ENCODE peak calls at places on chromosomes 11 and 22, in eight cellular contexts. One of them, this sample, is unnamed.

GRCh38 chr11:32893091-32893946 is 708 bp downstream of the QSER1 start:
- DNase-seq in GM12865: peak
- DNase-seq in CD4-positive, alpha-beta T cell: peak
- DNase-seq in A549: peak
- DNase-seq in neural progenitor cell: peak
- DNase-seq in stomach: peak
- DNase-seq in colonic mucosa: peak
- DNase-seq in testis: peak
- DNase-seq in this sample: peak

GRCh38 chr22:32751065-32751739 is 50.3 kb upstream of the TIMP3 start:
- DNase-seq in A549: no peak
- DNase-seq in GM12865: no peak
- DNase-seq in neural progenitor cell: no peak
- DNase-seq in colonic mucosa: no peak
- DNase-seq in stomach: no peak
- DNase-seq in CD4-positive, alpha-beta T cell: no peak
- DNase-seq in testis: no peak
- DNase-seq in this sample: no peak

GRCh38 chr11:107741044-107741823 is 29.4 kb upstream of the SLN start:
- DNase-seq in neural progenitor cell: peak
- DNase-seq in CD4-positive, alpha-beta T cell: no peak
- DNase-seq in stomach: no peak
- DNase-seq in A549: no peak
- DNase-seq in GM12865: peak
- DNase-seq in testis: no peak
- DNase-seq in colonic mucosa: no peak
- DNase-seq in this sample: no peak

GRCh38 chr11:112942966-112943643 is 18.1 kb upstream of the NCAM1 start:
- DNase-seq in testis: no peak
- DNase-seq in stomach: no peak
- DNase-seq in CD4-positive, alpha-beta T cell: no peak
- DNase-seq in A549: no peak
- DNase-seq in GM12865: no peak
- DNase-seq in neural progenitor cell: no peak
- DNase-seq in colonic mucosa: no peak
- DNase-seq in this sample: no peak

GRCh38 chr22:43142881-43143562 is at the start of gene MCAT:
- DNase-seq in A549: peak
- DNase-seq in testis: peak
- DNase-seq in CD4-positive, alpha-beta T cell: peak
- DNase-seq in neural progenitor cell: peak
- DNase-seq in stomach: peak
- DNase-seq in colonic mucosa: peak
- DNase-seq in GM12865: peak
- DNase-seq in this sample: peak

GRCh38 chr22:48717883-48718817 is 1109.5 kb downstream of the BRD1 start:
- DNase-seq in GM12865: no peak
- DNase-seq in neural progenitor cell: no peak
- DNase-seq in CD4-positive, alpha-beta T cell: no peak
- DNase-seq in A549: no peak
- DNase-seq in colonic mucosa: no peak
- DNase-seq in testis: no peak
- DNase-seq in stomach: no peak
- DNase-seq in this sample: no peak

GRCh38 chr22:49079027-49079725 is 748.5 kb downstream of the BRD1 start:
- DNase-seq in stomach: no peak
- DNase-seq in GM12865: no peak
- DNase-seq in CD4-positive, alpha-beta T cell: peak
- DNase-seq in A549: no peak
- DNase-seq in testis: no peak
- DNase-seq in colonic mucosa: no peak
- DNase-seq in neural progenitor cell: no peak
- DNase-seq in this sample: no peak

GRCh38 chr11:94376841-94377240 is 24.4 kb downstream of the GPR83 start:
- DNase-seq in neural progenitor cell: no peak
- DNase-seq in GM12865: no peak
- DNase-seq in colonic mucosa: no peak
- DNase-seq in testis: no peak
- DNase-seq in CD4-positive, alpha-beta T cell: no peak
- DNase-seq in stomach: no peak
- DNase-seq in A549: no peak
- DNase-seq in this sample: no peak

GRCh38 chr11:71456294-71456693 is 3.3 kb downstream of the NADSYN1 start:
- DNase-seq in stomach: no peak
- DNase-seq in neural progenitor cell: no peak
- DNase-seq in GM12865: no peak
- DNase-seq in testis: no peak
- DNase-seq in A549: no peak
- DNase-seq in colonic mucosa: no peak
- DNase-seq in CD4-positive, alpha-beta T cell: no peak
- DNase-seq in this sample: no peak

GRCh38 chr11:107999759-108000455 is 8.8 kb upstream of the CUL5 start:
- DNase-seq in A549: peak
- DNase-seq in GM12865: peak
- DNase-seq in neural progenitor cell: peak
- DNase-seq in stomach: no peak
- DNase-seq in CD4-positive, alpha-beta T cell: peak
- DNase-seq in testis: no peak
- DNase-seq in colonic mucosa: no peak
- DNase-seq in this sample: no peak

GRCh38 chr11:91872216-91872615 is 352.4 kb upstream of the FAT3 start:
- DNase-seq in colonic mucosa: no peak
- DNase-seq in testis: no peak
- DNase-seq in A549: no peak
- DNase-seq in GM12865: no peak
- DNase-seq in neural progenitor cell: no peak
- DNase-seq in CD4-positive, alpha-beta T cell: no peak
- DNase-seq in stomach: no peak
- DNase-seq in this sample: no peak

GRCh38 chr11:70173018-70173417 is 30.1 kb upstream of the FADD start:
- DNase-seq in testis: no peak
- DNase-seq in A549: no peak
- DNase-seq in GM12865: no peak
- DNase-seq in CD4-positive, alpha-beta T cell: no peak
- DNase-seq in neural progenitor cell: no peak
- DNase-seq in colonic mucosa: no peak
- DNase-seq in stomach: no peak
- DNase-seq in this sample: no peak

GRCh38 chr22:19766506-19767426 is 6.2 kb downstream of the TBX1 start:
- DNase-seq in A549: no peak
- DNase-seq in neural progenitor cell: peak
- DNase-seq in testis: peak
- DNase-seq in GM12865: peak
- DNase-seq in CD4-positive, alpha-beta T cell: peak
- DNase-seq in stomach: peak
- DNase-seq in colonic mucosa: peak
- DNase-seq in this sample: peak
- TF ChIP-seq CTCF in A549: no peak
- TF ChIP-seq CTCF in neural progenitor cell: peak
- TF ChIP-seq CTCF in testis: no peak
- TF ChIP-seq CTCF in GM12865: peak
- TF ChIP-seq CTCF in CD4-positive, alpha-beta T cell: no peak
- TF ChIP-seq CTCF in stomach: no peak
- TF ChIP-seq CTCF in colonic mucosa: no peak
- TF ChIP-seq CTCF in this sample: no peak

GRCh38 chr11:129930306-129930705 is 34.9 kb upstream of the NFRKB start:
- DNase-seq in GM12865: no peak
- DNase-seq in neural progenitor cell: no peak
- DNase-seq in stomach: no peak
- DNase-seq in CD4-positive, alpha-beta T cell: no peak
- DNase-seq in colonic mucosa: no peak
- DNase-seq in testis: no peak
- DNase-seq in A549: no peak
- DNase-seq in this sample: no peak

GRCh38 chr11:129933262-129933661 is 37.9 kb upstream of the NFRKB start:
- DNase-seq in A549: no peak
- DNase-seq in neural progenitor cell: no peak
- DNase-seq in stomach: no peak
- DNase-seq in testis: no peak
- DNase-seq in colonic mucosa: no peak
- DNase-seq in GM12865: no peak
- DNase-seq in CD4-positive, alpha-beta T cell: no peak
- DNase-seq in this sample: no peak

GRCh38 chr11:129930743-129931142 is 35.4 kb upstream of the NFRKB start:
- DNase-seq in neural progenitor cell: no peak
- DNase-seq in A549: no peak
- DNase-seq in testis: no peak
- DNase-seq in CD4-positive, alpha-beta T cell: no peak
- DNase-seq in GM12865: no peak
- DNase-seq in stomach: no peak
- DNase-seq in colonic mucosa: no peak
- DNase-seq in this sample: no peak

GRCh38 chr11:129933866-129934265 is 38.5 kb upstream of the NFRKB start:
- DNase-seq in CD4-positive, alpha-beta T cell: no peak
- DNase-seq in GM12865: no peak
- DNase-seq in colonic mucosa: no peak
- DNase-seq in stomach: no peak
- DNase-seq in A549: no peak
- DNase-seq in testis: peak
- DNase-seq in neural progenitor cell: no peak
- DNase-seq in this sample: no peak

DNA sequence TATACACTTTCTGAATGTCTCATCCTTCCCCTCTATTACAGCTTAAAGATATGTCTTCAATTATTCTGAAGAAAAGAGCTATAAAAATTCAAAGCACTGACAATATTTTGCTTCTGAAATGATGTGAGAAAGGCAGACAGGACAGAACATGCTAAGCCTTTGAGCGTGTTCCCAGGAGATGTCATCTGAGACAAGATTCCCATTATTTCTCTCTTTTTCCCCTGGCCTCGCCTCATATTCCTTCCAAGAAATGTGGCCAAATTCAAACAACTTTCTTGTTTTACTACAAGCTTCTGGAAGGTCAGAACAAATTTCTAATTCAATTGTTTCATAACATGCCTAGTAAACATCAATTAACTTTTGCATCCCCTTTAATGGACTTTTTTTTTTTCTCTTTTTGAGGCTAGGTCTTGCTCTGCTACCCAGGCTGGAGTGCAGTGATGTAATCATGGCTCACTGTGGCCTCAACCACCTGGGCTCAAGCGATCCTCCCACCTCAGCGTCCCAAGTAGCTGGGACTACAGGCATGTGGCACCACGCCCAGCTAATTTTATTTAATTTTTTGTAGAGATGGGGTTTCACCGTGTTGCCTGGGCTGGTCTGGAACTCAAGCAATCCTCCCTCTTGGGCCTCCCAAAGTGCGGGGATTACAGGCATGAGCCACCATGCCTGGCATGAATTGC is 37.1 kb upstream of the NFRKB start:
- DNase-seq in GM12865: no peak
- DNase-seq in A549: no peak
- DNase-seq in neural progenitor cell: no peak
- DNase-seq in colonic mucosa: no peak
- DNase-seq in stomach: no peak
- DNase-seq in testis: no peak
- DNase-seq in CD4-positive, alpha-beta T cell: no peak
- DNase-seq in this sample: no peak
- TF ChIP-seq CTCF in GM12865: no peak
- TF ChIP-seq CTCF in A549: no peak
- TF ChIP-seq CTCF in neural progenitor cell: no peak
- TF ChIP-seq CTCF in colonic mucosa: no peak
- TF ChIP-seq CTCF in stomach: no peak
- TF ChIP-seq CTCF in testis: no peak
- TF ChIP-seq CTCF in CD4-positive, alpha-beta T cell: no peak
- TF ChIP-seq CTCF in this sample: no peak

GRCh38 chr22:24156146-24156914 is 25.0 kb upstream of the SUSD2 start:
- DNase-seq in colonic mucosa: peak
- DNase-seq in neural progenitor cell: peak
- DNase-seq in testis: peak
- DNase-seq in A549: no peak
- DNase-seq in CD4-positive, alpha-beta T cell: peak
- DNase-seq in GM12865: peak
- DNase-seq in stomach: peak
- DNase-seq in this sample: peak

GRCh38 chr22:24154826-24155225 is 26.5 kb upstream of the SUSD2 start:
- DNase-seq in stomach: no peak
- DNase-seq in neural progenitor cell: no peak
- DNase-seq in CD4-positive, alpha-beta T cell: no peak
- DNase-seq in testis: no peak
- DNase-seq in GM12865: no peak
- DNase-seq in A549: no peak
- DNase-seq in colonic mucosa: no peak
- DNase-seq in this sample: no peak

GRCh38 chr22:24156915-24157782 is 24.1 kb upstream of the SUSD2 start:
- DNase-seq in A549: peak
- DNase-seq in neural progenitor cell: peak
- DNase-seq in stomach: peak
- DNase-seq in GM12865: peak
- DNase-seq in colonic mucosa: peak
- DNase-seq in testis: peak
- DNase-seq in CD4-positive, alpha-beta T cell: peak
- DNase-seq in this sample: peak

GRCh38 chr22:24153959-24154358 is 27.3 kb upstream of the SUSD2 start:
- DNase-seq in CD4-positive, alpha-beta T cell: no peak
- DNase-seq in neural progenitor cell: no peak
- DNase-seq in GM12865: no peak
- DNase-seq in A549: no peak
- DNase-seq in colonic mucosa: no peak
- DNase-seq in testis: no peak
- DNase-seq in stomach: no peak
- DNase-seq in this sample: no peak

GRCh38 chr22:24155597-24156145 is 25.6 kb upstream of the SUSD2 start:
- DNase-seq in neural progenitor cell: peak
- DNase-seq in testis: peak
- DNase-seq in stomach: peak
- DNase-seq in colonic mucosa: peak
- DNase-seq in A549: peak
- DNase-seq in CD4-positive, alpha-beta T cell: peak
- DNase-seq in GM12865: peak
- DNase-seq in this sample: peak
- TF ChIP-seq CTCF in neural progenitor cell: peak
- TF ChIP-seq CTCF in testis: peak
- TF ChIP-seq CTCF in stomach: no peak
- TF ChIP-seq CTCF in colonic mucosa: peak
- TF ChIP-seq CTCF in A549: peak
- TF ChIP-seq CTCF in CD4-positive, alpha-beta T cell: peak
- TF ChIP-seq CTCF in GM12865: peak
- TF ChIP-seq CTCF in this sample: peak

GRCh38 chr11:133399855-133400625 is 132.3 kb downstream of the OPCML start:
- DNase-seq in neural progenitor cell: no peak
- DNase-seq in testis: no peak
- DNase-seq in CD4-positive, alpha-beta T cell: no peak
- DNase-seq in colonic mucosa: no peak
- DNase-seq in GM12865: no peak
- DNase-seq in stomach: no peak
- DNase-seq in A549: no peak
- DNase-seq in this sample: no peak

GRCh38 chr11:133408402-133408801 is 123.9 kb downstream of the OPCML start:
- DNase-seq in colonic mucosa: no peak
- DNase-seq in A549: no peak
- DNase-seq in stomach: no peak
- DNase-seq in CD4-positive, alpha-beta T cell: no peak
- DNase-seq in testis: no peak
- DNase-seq in neural progenitor cell: no peak
- DNase-seq in GM12865: no peak
- DNase-seq in this sample: no peak

GRCh38 chr11:133402551-133402950 is 129.8 kb downstream of the OPCML start:
- DNase-seq in testis: no peak
- DNase-seq in stomach: no peak
- DNase-seq in colonic mucosa: no peak
- DNase-seq in neural progenitor cell: no peak
- DNase-seq in CD4-positive, alpha-beta T cell: no peak
- DNase-seq in A549: no peak
- DNase-seq in GM12865: no peak
- DNase-seq in this sample: no peak

GRCh38 chr11:133406493-133406892 is 125.8 kb downstream of the OPCML start:
- DNase-seq in GM12865: no peak
- DNase-seq in neural progenitor cell: no peak
- DNase-seq in colonic mucosa: no peak
- DNase-seq in testis: no peak
- DNase-seq in CD4-positive, alpha-beta T cell: no peak
- DNase-seq in stomach: no peak
- DNase-seq in A549: no peak
- DNase-seq in this sample: no peak

GRCh38 chr11:133403900-133404299 is 128.4 kb downstream of the OPCML start:
- DNase-seq in testis: peak
- DNase-seq in neural progenitor cell: no peak
- DNase-seq in CD4-positive, alpha-beta T cell: no peak
- DNase-seq in stomach: no peak
- DNase-seq in A549: no peak
- DNase-seq in colonic mucosa: no peak
- DNase-seq in GM12865: peak
- DNase-seq in this sample: no peak
- TF ChIP-seq CTCF in testis: peak
- TF ChIP-seq CTCF in neural progenitor cell: peak
- TF ChIP-seq CTCF in CD4-positive, alpha-beta T cell: no peak
- TF ChIP-seq CTCF in stomach: no peak
- TF ChIP-seq CTCF in A549: no peak
- TF ChIP-seq CTCF in colonic mucosa: no peak
- TF ChIP-seq CTCF in GM12865: peak
- TF ChIP-seq CTCF in this sample: peak

This sample was measured in glutamatergic neuron.